ENCODE peak calls at places on chromosomes 12 and 14, in nine cellular contexts. One of them, this sample, is unnamed.

GRCh38 chr12:97027482-97027881 is 120.4 kb downstream of the NEDD1 start:
- DNase-seq in dorsolateral prefrontal cortex: no peak
- DNase-seq in neuronal stem cell: no peak
- DNase-seq in AG10803: no peak
- DNase-seq in left ventricle myocardium inferior: no peak
- DNase-seq in activated naive CD8-positive, alpha-beta T cell treated with anti-CD3 and anti-CD28 coated beads, Interleukin-2, amount 50 U/mL, for 24 hours: no peak
- DNase-seq in HuH-7: no peak
- DNase-seq in iPS-NIHi11: no peak
- DNase-seq in WTC11: no peak
- DNase-seq in this sample: no peak

GRCh38 chr14:71400821-71401447 is 493.7 kb downstream of the PCNX1 start:
- DNase-seq in dorsolateral prefrontal cortex: no peak
- DNase-seq in WTC11: no peak
- DNase-seq in HuH-7: no peak
- DNase-seq in left ventricle myocardium inferior: no peak
- DNase-seq in AG10803: no peak
- DNase-seq in iPS-NIHi11: no peak
- DNase-seq in activated naive CD8-positive, alpha-beta T cell treated with anti-CD3 and anti-CD28 coated beads, Interleukin-2, amount 50 U/mL, for 24 hours: no peak
- DNase-seq in neuronal stem cell: no peak
- DNase-seq in this sample: peak

GRCh38 chr12:1927051-1927680 is 8.7 kb upstream of the CACNA2D4 start:
- DNase-seq in activated naive CD8-positive, alpha-beta T cell treated with anti-CD3 and anti-CD28 coated beads, Interleukin-2, amount 50 U/mL, for 24 hours: no peak
- DNase-seq in left ventricle myocardium inferior: no peak
- DNase-seq in HuH-7: no peak
- DNase-seq in neuronal stem cell: no peak
- DNase-seq in iPS-NIHi11: no peak
- DNase-seq in WTC11: no peak
- DNase-seq in AG10803: no peak
- DNase-seq in dorsolateral prefrontal cortex: peak
- DNase-seq in this sample: no peak

GRCh38 chr12:77133566-77133965 is 68.2 kb upstream of the E2F7 start:
- DNase-seq in left ventricle myocardium inferior: peak
- DNase-seq in HuH-7: peak
- DNase-seq in AG10803: peak
- DNase-seq in WTC11: peak
- DNase-seq in dorsolateral prefrontal cortex: no peak
- DNase-seq in iPS-NIHi11: peak
- DNase-seq in neuronal stem cell: peak
- DNase-seq in activated naive CD8-positive, alpha-beta T cell treated with anti-CD3 and anti-CD28 coated beads, Interleukin-2, amount 50 U/mL, for 24 hours: peak
- DNase-seq in this sample: peak

GRCh38 chr12:75722714-75723200 is 211.3 kb upstream of the KRR1 start:
- DNase-seq in iPS-NIHi11: no peak
- DNase-seq in WTC11: no peak
- DNase-seq in neuronal stem cell: no peak
- DNase-seq in HuH-7: no peak
- DNase-seq in AG10803: peak
- DNase-seq in activated naive CD8-positive, alpha-beta T cell treated with anti-CD3 and anti-CD28 coated beads, Interleukin-2, amount 50 U/mL, for 24 hours: no peak
- DNase-seq in dorsolateral prefrontal cortex: peak
- DNase-seq in left ventricle myocardium inferior: no peak
- DNase-seq in this sample: peak

GRCh38 chr12:131369094-131369845 is 341.6 kb upstream of the SFSWAP start:
- DNase-seq in HuH-7: no peak
- DNase-seq in iPS-NIHi11: no peak
- DNase-seq in activated naive CD8-positive, alpha-beta T cell treated with anti-CD3 and anti-CD28 coated beads, Interleukin-2, amount 50 U/mL, for 24 hours: no peak
- DNase-seq in left ventricle myocardium inferior: peak
- DNase-seq in neuronal stem cell: no peak
- DNase-seq in AG10803: no peak
- DNase-seq in dorsolateral prefrontal cortex: no peak
- DNase-seq in WTC11: no peak
- DNase-seq in this sample: no peak

GRCh38 chr12:56188116-56188785 is 1.0 kb downstream of the SMARCC2 start:
- DNase-seq in dorsolateral prefrontal cortex: no peak
- DNase-seq in neuronal stem cell: peak
- DNase-seq in iPS-NIHi11: no peak
- DNase-seq in HuH-7: no peak
- DNase-seq in WTC11: no peak
- DNase-seq in activated naive CD8-positive, alpha-beta T cell treated with anti-CD3 and anti-CD28 coated beads, Interleukin-2, amount 50 U/mL, for 24 hours: no peak
- DNase-seq in AG10803: no peak
- DNase-seq in left ventricle myocardium inferior: no peak
- DNase-seq in this sample: no peak

GRCh38 chr12:93174048-93174447 is 203.7 kb upstream of the NUDT4 start:
- DNase-seq in iPS-NIHi11: no peak
- DNase-seq in WTC11: no peak
- DNase-seq in neuronal stem cell: no peak
- DNase-seq in AG10803: peak
- DNase-seq in activated naive CD8-positive, alpha-beta T cell treated with anti-CD3 and anti-CD28 coated beads, Interleukin-2, amount 50 U/mL, for 24 hours: no peak
- DNase-seq in HuH-7: no peak
- DNase-seq in left ventricle myocardium inferior: no peak
- DNase-seq in dorsolateral prefrontal cortex: no peak
- DNase-seq in this sample: peak

GRCh38 chr12:72432037-72432604 is 160.0 kb downstream of the TRHDE start:
- DNase-seq in AG10803: no peak
- DNase-seq in dorsolateral prefrontal cortex: no peak
- DNase-seq in iPS-NIHi11: no peak
- DNase-seq in HuH-7: no peak
- DNase-seq in activated naive CD8-positive, alpha-beta T cell treated with anti-CD3 and anti-CD28 coated beads, Interleukin-2, amount 50 U/mL, for 24 hours: no peak
- DNase-seq in left ventricle myocardium inferior: no peak
- DNase-seq in WTC11: no peak
- DNase-seq in neuronal stem cell: no peak
- DNase-seq in this sample: no peak

GRCh38 chr12:121116318-121117225 is 16.1 kb upstream of the P2RX7 start:
- DNase-seq in left ventricle myocardium inferior: no peak
- DNase-seq in dorsolateral prefrontal cortex: no peak
- DNase-seq in HuH-7: peak
- DNase-seq in WTC11: no peak
- DNase-seq in AG10803: no peak
- DNase-seq in activated naive CD8-positive, alpha-beta T cell treated with anti-CD3 and anti-CD28 coated beads, Interleukin-2, amount 50 U/mL, for 24 hours: no peak
- DNase-seq in neuronal stem cell: no peak
- DNase-seq in iPS-NIHi11: no peak
- DNase-seq in this sample: no peak

GRCh38 chr14:73725116-73726024 is 11.2 kb upstream of the PNMA1 start:
- DNase-seq in dorsolateral prefrontal cortex: no peak
- DNase-seq in iPS-NIHi11: no peak
- DNase-seq in neuronal stem cell: no peak
- DNase-seq in activated naive CD8-positive, alpha-beta T cell treated with anti-CD3 and anti-CD28 coated beads, Interleukin-2, amount 50 U/mL, for 24 hours: no peak
- DNase-seq in HuH-7: no peak
- DNase-seq in AG10803: no peak
- DNase-seq in WTC11: no peak
- DNase-seq in left ventricle myocardium inferior: no peak
- DNase-seq in this sample: peak

This sample was measured in amniotic epithelial cell.